ENCODE peak calls at places on chromosomes 6 and 20, in six cellular contexts. S is suprapubic skin, V is transverse colon, G is uterus, R is adrenal gland, J is spleen. E is an unnamed sample.

GRCh38 chr6:27894839-27895762 is 17.1 kb downstream of the OR2B2 start:
- DNase-seq in S (peak; percentile 62), V (peak; percentile 57), G (peak; percentile 68), R (peak; percentile 76), J (no peak), E (peak; percentile 54)

GRCh38 chr6:50305660-50306059 is 255.9 kb upstream of the DEFB112 start:
- DNase-seq in S (no peak), V (no peak), G (no peak), R (no peak), J (no peak), E (no peak)

GRCh38 chr20:36181934-36182603 is 27.5 kb downstream of the EPB41L1 start:
- DNase-seq in S (no peak), V (no peak), G (no peak), R (peak; percentile 80), J (no peak), E (no peak)

GRCh38 chr20:45347297-45347935 is 808 bp downstream of the SDC4 start:
- DNase-seq in S (no peak), V (no peak), G (no peak), R (no peak), J (no peak), E (no peak)

GRCh38 chr6:89117285-89118108 is at the start of gene SRSF12:
- DNase-seq in S (no peak), V (peak; percentile 35), G (no peak), R (peak; percentile 28), J (peak; percentile 90), E (peak; percentile 52)

GRCh38 chr20:5170341-5170740 is 43.5 kb downstream of the CDS2 start:
- DNase-seq in S (no peak), V (no peak), G (no peak), R (no peak), J (no peak), E (no peak)

GRCh38 chr6:68427630-68428029 is 207.5 kb upstream of the ADGRB3 start:
- DNase-seq in S (no peak), V (no peak), G (no peak), R (no peak), J (no peak), E (no peak)

GRCh38 chr6:17984822-17985660 is 2.4 kb downstream of the KIF13A start:
- DNase-seq in S (no peak), V (no peak), G (no peak), R (no peak), J (no peak), E (no peak)

GRCh38 chr6:154960299-154960796 is 34.8 kb upstream of the TIAM2 start:
- DNase-seq in S (no peak), V (peak; percentile 60), G (peak; percentile 15), R (no peak), J (no peak), E (no peak)

GRCh38 chr6:75460636-75461035 is 33.0 kb downstream of the FILIP1 start:
- DNase-seq in S (no peak), V (no peak), G (no peak), R (no peak), J (no peak), E (no peak)

GRCh38 chr20:20457392-20458126 is 89.7 kb downstream of the INSM1 start:
- DNase-seq in S (no peak), V (no peak), G (no peak), R (no peak), J (no peak), E (no peak)

GRCh38 chr6:137728386-137729349 is 138.4 kb upstream of the TNFAIP3 start:
- DNase-seq in S (no peak), V (no peak), G (no peak), R (peak; percentile 88), J (no peak), E (no peak)

GRCh38 chr20:36917943-36918342 is 33.6 kb downstream of the SAMHD1 start:
- DNase-seq in S (no peak), V (no peak), G (no peak), R (no peak), J (no peak), E (peak; percentile 42)

GRCh38 chr6:1081566-1081965 is 230.3 kb upstream of the FOXQ1 start:
- DNase-seq in S (no peak), V (no peak), G (no peak), R (no peak), J (no peak), E (no peak)

GRCh38 chr20:15475483-15475882 is 1097.8 kb downstream of the KIF16B start:
- DNase-seq in S (no peak), V (peak; percentile 35), G (no peak), R (peak; percentile 23), J (peak; percentile 76), E (no peak)

GRCh38 chr20:676315-676937 is 824 bp upstream of the SCRT2 start:
- DNase-seq in S (no peak), V (peak; percentile 21), G (no peak), R (no peak), J (no peak), E (no peak)

GRCh38 chr6:143329323-143329722 is 121.2 kb downstream of the ADAT2 start:
- DNase-seq in S (no peak), V (no peak), G (no peak), R (no peak), J (no peak), E (no peak)

GRCh38 chr20:38196592-38196991 is 31.5 kb upstream of the TGM2 start:
- DNase-seq in S (no peak), V (peak; percentile 14), G (peak; percentile 58), R (peak; percentile 69), J (peak; percentile 86), E (peak; percentile 63)

GRCh38 chr6:7042056-7042653 is 65.6 kb upstream of the RREB1 start:
- DNase-seq in S (no peak), V (peak; percentile 25), G (no peak), R (no peak), J (no peak), E (peak; percentile 57)

GRCh38 chr6:108541843-108542795 is 18.6 kb upstream of the FOXO3 start:
- DNase-seq in S (peak; percentile 73), V (peak; percentile 83), G (peak; percentile 77), R (peak; percentile 61), J (peak; percentile 84), E (peak; percentile 90)

GRCh38 chr6:95794749-95795148 is 217.4 kb downstream of the MANEA start:
- DNase-seq in S (no peak), V (no peak), G (no peak), R (no peak), J (no peak), E (no peak)

GRCh38 chr20:38173237-38174156 is 8.4 kb upstream of the TGM2 start:
- DNase-seq in S (no peak), V (no peak), G (no peak), R (peak; percentile 73), J (no peak), E (no peak)

GRCh38 chr6:136226027-136226673 is 24.0 kb downstream of the MTFR2 start:
- DNase-seq in S (peak; percentile 67), V (peak; percentile 60), G (peak; percentile 64), R (no peak), J (peak; percentile 85), E (no peak)

GRCh38 chr6:98764378-98764911 is 69.9 kb upstream of the POU3F2 start:
- DNase-seq in S (no peak), V (no peak), G (no peak), R (no peak), J (no peak), E (no peak)

GRCh38 chr6:169782966-169783760 is 31.7 kb downstream of the ERMARD start:
- DNase-seq in S (no peak), V (no peak), G (no peak), R (no peak), J (no peak), E (no peak)

GRCh38 chr6:168111911-168112310 is 32.9 kb upstream of the FRMD1 start:
- DNase-seq in S (no peak), V (no peak), G (no peak), R (no peak), J (peak; percentile 56), E (no peak)

GRCh38 chr20:10955166-10955565 is 281.4 kb upstream of the JAG1 start:
- DNase-seq in S (no peak), V (no peak), G (no peak), R (no peak), J (no peak), E (no peak)

GRCh38 chr6:77172578-77172977 is 290.7 kb downstream of the HTR1B start:
- DNase-seq in S (no peak), V (no peak), G (no peak), R (no peak), J (no peak), E (no peak)

GRCh38 chr20:36121981-36122930 is 32.3 kb upstream of the EPB41L1 start:
- DNase-seq in S (peak; percentile 76), V (peak; percentile 92), G (no peak), R (no peak), J (no peak), E (peak; percentile 84)

GRCh38 chr6:124962617-124963415 is 579 bp downstream of the RNF217 start:
- DNase-seq in S (peak; percentile 72), V (peak; percentile 49), G (peak; percentile 32), R (peak; percentile 56), J (peak; percentile 85), E (peak; percentile 56)

GRCh38 chr20:4233520-4233919 is 218.2 kb upstream of the RNF24 start:
- DNase-seq in S (no peak), V (no peak), G (no peak), R (no peak), J (no peak), E (no peak)

GRCh38 chr20:62186887-62187866 is 4.3 kb downstream of the MTG2 start:
- DNase-seq in S (no peak), V (no peak), G (no peak), R (no peak), J (peak; percentile 16), E (no peak)

DNA sequence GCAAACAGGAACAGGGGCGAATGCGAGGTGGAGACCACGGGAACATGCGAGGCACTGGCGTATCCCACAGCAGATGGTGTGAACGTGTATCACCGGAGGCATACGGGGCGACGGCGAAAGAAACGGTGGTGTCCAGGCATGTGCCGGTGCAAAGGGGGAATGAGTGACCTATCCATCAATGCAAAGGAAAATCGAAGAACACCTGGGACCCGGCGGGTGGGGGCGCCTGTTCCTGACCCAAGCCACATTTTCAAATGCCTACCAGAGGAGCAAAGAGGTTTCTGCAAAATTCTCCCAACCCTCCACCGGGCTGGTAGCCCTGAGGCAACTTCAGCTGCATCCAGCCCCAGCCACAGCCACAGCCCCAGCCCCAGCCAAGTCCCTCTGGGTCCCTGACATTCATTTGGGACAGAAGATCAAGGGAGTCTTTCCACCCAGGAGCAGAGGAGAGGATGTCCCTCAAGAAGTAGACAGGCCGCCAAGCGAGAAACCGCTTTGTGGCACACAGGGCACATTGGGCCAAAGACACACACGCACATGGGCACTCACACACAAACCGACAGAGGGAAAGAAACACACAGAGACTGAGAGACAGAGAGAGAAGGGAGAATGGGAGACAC is 164.0 kb upstream of the ZNF337 start:
- DNase-seq in S (peak; percentile 52), V (no peak), G (no peak), R (no peak), J (no peak), E (no peak)
- H3K4me1 ChIP-seq in S (peaks cover 62% of the 10 kb centered on the region), V (peaks cover 39% of the 10 kb centered on the region), G (no peaks in the 10 kb centered on the region), R (peaks cover 11% of the 10 kb centered on the region), J (peaks cover 71% of the 10 kb centered on the region), E (no peaks in the 10 kb centered on the region)

GRCh38 chr6:32609731-32610640 is 20.3 kb upstream of the HLA-DRB1 start:
- DNase-seq in S (no peak), V (no peak), G (no peak), R (peak; percentile 40), J (peak; percentile 75), E (peak; percentile 61)
- TF ChIP-seq POLR2A in S (no peak), V (no peak), G (peak; percentile 73), R (no peak), J (no peak), E (no peak)

GRCh38 chr20:47652301-47652700 is 133.0 kb downstream of the SULF2 start:
- DNase-seq in S (no peak), V (no peak), G (no peak), R (no peak), J (no peak), E (no peak)
- H3K36me3 ChIP-seq in S (peaks cover 88% of the 10 kb centered on the region), V (no peaks in the 10 kb centered on the region), G (no peaks in the 10 kb centered on the region), R (peaks cover 63% of the 10 kb centered on the region), J (peaks cover 91% of the 10 kb centered on the region), E (no peaks in the 10 kb centered on the region)

GRCh38 chr6:39823187-39823815 is 31.1 kb downstream of the DAAM2 start:
- DNase-seq in S (no peak), V (peak; percentile 43), G (peak; percentile 58), R (peak; percentile 72), J (peak; percentile 84), E (peak; percentile 70)
- H3K4me1 ChIP-seq in S (peaks cover 50% of the 10 kb centered on the region), V (peaks cover 44% of the 10 kb centered on the region), G (no peaks in the 10 kb centered on the region), R (no peaks in the 10 kb centered on the region), J (peaks cover 92% of the 10 kb centered on the region), E (no peaks in the 10 kb centered on the region)